ENCODE peak calls at places on chromosomes 3 and 15, in eight cellular contexts. One of them, this sample, is unnamed.

GRCh38 chr3:140397847-140398246 is 280.0 kb upstream of the TRIM42 start:
- DNase-seq in ovary: no peak
- DNase-seq in sigmoid colon: no peak
- DNase-seq in A549: no peak
- DNase-seq in transverse colon: no peak
- DNase-seq in K562: no peak
- DNase-seq in suprapubic skin: no peak
- DNase-seq in SK-N-SH: no peak
- DNase-seq in this sample: no peak

GRCh38 chr3:127749787-127750225 is 72.5 kb downstream of the MGLL start:
- DNase-seq in ovary: no peak
- DNase-seq in sigmoid colon: no peak
- DNase-seq in A549: no peak
- DNase-seq in transverse colon: no peak
- DNase-seq in K562: peak; percentile 7
- DNase-seq in suprapubic skin: peak; percentile 67
- DNase-seq in SK-N-SH: no peak
- DNase-seq in this sample: no peak

GRCh38 chr3:18559323-18559972 is 134.3 kb upstream of the SATB1 start:
- DNase-seq in ovary: no peak
- DNase-seq in sigmoid colon: no peak
- DNase-seq in A549: peak; percentile 42
- DNase-seq in transverse colon: peak; percentile 19
- DNase-seq in K562: peak; percentile 9
- DNase-seq in suprapubic skin: no peak
- DNase-seq in SK-N-SH: peak; percentile 16
- DNase-seq in this sample: no peak

GRCh38 chr3:101902041-101902440 is 52.7 kb downstream of the NFKBIZ start:
- DNase-seq in ovary: no peak
- DNase-seq in sigmoid colon: no peak
- DNase-seq in A549: peak; percentile 77
- DNase-seq in transverse colon: no peak
- DNase-seq in K562: no peak
- DNase-seq in suprapubic skin: no peak
- DNase-seq in SK-N-SH: no peak
- DNase-seq in this sample: no peak

GRCh38 chr3:41295740-41296139 is 96.4 kb downstream of the CTNNB1 start:
- DNase-seq in ovary: no peak
- DNase-seq in sigmoid colon: no peak
- DNase-seq in A549: no peak
- DNase-seq in transverse colon: no peak
- DNase-seq in K562: no peak
- DNase-seq in suprapubic skin: no peak
- DNase-seq in SK-N-SH: no peak
- DNase-seq in this sample: no peak

GRCh38 chr3:191492601-191493000 is 31.6 kb downstream of the PYDC2 start:
- DNase-seq in ovary: no peak
- DNase-seq in sigmoid colon: no peak
- DNase-seq in A549: no peak
- DNase-seq in transverse colon: no peak
- DNase-seq in K562: no peak
- DNase-seq in suprapubic skin: no peak
- DNase-seq in SK-N-SH: no peak
- DNase-seq in this sample: no peak

GRCh38 chr15:68508485-68509189 is 70.2 kb upstream of the CORO2B start:
- DNase-seq in ovary: no peak
- DNase-seq in sigmoid colon: no peak
- DNase-seq in A549: no peak
- DNase-seq in transverse colon: no peak
- DNase-seq in K562: no peak
- DNase-seq in suprapubic skin: peak; percentile 45
- DNase-seq in SK-N-SH: no peak
- DNase-seq in this sample: no peak

GRCh38 chr15:71201471-71201870 is 86.2 kb downstream of the THSD4 start:
- DNase-seq in ovary: peak; percentile 20
- DNase-seq in sigmoid colon: no peak
- DNase-seq in A549: peak; percentile 29
- DNase-seq in transverse colon: peak; percentile 11
- DNase-seq in K562: no peak
- DNase-seq in suprapubic skin: no peak
- DNase-seq in SK-N-SH: no peak
- DNase-seq in this sample: no peak

GRCh38 chr15:51334011-51334426 is 4.4 kb downstream of the CYP19A1 start:
- DNase-seq in ovary: no peak
- DNase-seq in sigmoid colon: no peak
- DNase-seq in A549: no peak
- DNase-seq in transverse colon: no peak
- DNase-seq in K562: no peak
- DNase-seq in suprapubic skin: no peak
- DNase-seq in SK-N-SH: no peak
- DNase-seq in this sample: no peak

GRCh38 chr3:71219744-71220638 is 363.5 kb downstream of the FOXP1 start:
- DNase-seq in ovary: no peak
- DNase-seq in sigmoid colon: no peak
- DNase-seq in A549: no peak
- DNase-seq in transverse colon: no peak
- DNase-seq in K562: no peak
- DNase-seq in suprapubic skin: no peak
- DNase-seq in SK-N-SH: no peak
- DNase-seq in this sample: no peak

GRCh38 chr15:36589971-36590370 is 10.5 kb downstream of the CDIN1 start:
- DNase-seq in ovary: no peak
- DNase-seq in sigmoid colon: no peak
- DNase-seq in A549: no peak
- DNase-seq in transverse colon: no peak
- DNase-seq in K562: no peak
- DNase-seq in suprapubic skin: no peak
- DNase-seq in SK-N-SH: no peak
- DNase-seq in this sample: no peak

GRCh38 chr3:126337980-126338651 is 19.1 kb downstream of the KLF15 start:
- DNase-seq in ovary: peak; percentile 7
- DNase-seq in sigmoid colon: peak; percentile 64
- DNase-seq in A549: no peak
- DNase-seq in transverse colon: no peak
- DNase-seq in K562: no peak
- DNase-seq in suprapubic skin: peak; percentile 61
- DNase-seq in SK-N-SH: no peak
- DNase-seq in this sample: peak; percentile 4

GRCh38 chr3:44893097-44893496 is 18.7 kb downstream of the TGM4 start:
- DNase-seq in ovary: no peak
- DNase-seq in sigmoid colon: no peak
- DNase-seq in A549: no peak
- DNase-seq in transverse colon: no peak
- DNase-seq in K562: no peak
- DNase-seq in suprapubic skin: no peak
- DNase-seq in SK-N-SH: no peak
- DNase-seq in this sample: no peak

GRCh38 chr3:146801492-146801891 is 196.3 kb upstream of the PLSCR5 start:
- DNase-seq in ovary: no peak
- DNase-seq in sigmoid colon: no peak
- DNase-seq in A549: no peak
- DNase-seq in transverse colon: no peak
- DNase-seq in K562: no peak
- DNase-seq in suprapubic skin: no peak
- DNase-seq in SK-N-SH: no peak
- DNase-seq in this sample: no peak

GRCh38 chr3:146800484-146800883 is 195.3 kb upstream of the PLSCR5 start:
- DNase-seq in ovary: no peak
- DNase-seq in sigmoid colon: no peak
- DNase-seq in A549: no peak
- DNase-seq in transverse colon: no peak
- DNase-seq in K562: no peak
- DNase-seq in suprapubic skin: no peak
- DNase-seq in SK-N-SH: no peak
- DNase-seq in this sample: no peak

GRCh38 chr3:146803746-146804145 is 198.6 kb upstream of the PLSCR5 start:
- DNase-seq in ovary: no peak
- DNase-seq in sigmoid colon: no peak
- DNase-seq in A549: no peak
- DNase-seq in transverse colon: no peak
- DNase-seq in K562: no peak
- DNase-seq in suprapubic skin: no peak
- DNase-seq in SK-N-SH: no peak
- DNase-seq in this sample: no peak
- TF ChIP-seq EP300 in ovary: no peak
- TF ChIP-seq EP300 in sigmoid colon: no peak
- TF ChIP-seq EP300 in A549: no peak
- TF ChIP-seq EP300 in transverse colon: no peak
- TF ChIP-seq EP300 in K562: no peak
- TF ChIP-seq EP300 in suprapubic skin: no peak
- TF ChIP-seq EP300 in SK-N-SH: no peak
- TF ChIP-seq EP300 in this sample: no peak

GRCh38 chr15:39939487-39940452 is 5.9 kb downstream of the EIF2AK4 start:
- DNase-seq in ovary: no peak
- DNase-seq in sigmoid colon: no peak
- DNase-seq in A549: no peak
- DNase-seq in transverse colon: no peak
- DNase-seq in K562: no peak
- DNase-seq in suprapubic skin: no peak
- DNase-seq in SK-N-SH: no peak
- DNase-seq in this sample: no peak

GRCh38 chr15:39935241-39935640 is 1.3 kb downstream of the EIF2AK4 start:
- DNase-seq in ovary: no peak
- DNase-seq in sigmoid colon: no peak
- DNase-seq in A549: no peak
- DNase-seq in transverse colon: no peak
- DNase-seq in K562: no peak
- DNase-seq in suprapubic skin: no peak
- DNase-seq in SK-N-SH: no peak
- DNase-seq in this sample: no peak

GRCh38 chr15:39934415-39935044 is 615 bp downstream of the EIF2AK4 start:
- DNase-seq in ovary: no peak
- DNase-seq in sigmoid colon: no peak
- DNase-seq in A549: no peak
- DNase-seq in transverse colon: no peak
- DNase-seq in K562: peak; percentile 32
- DNase-seq in suprapubic skin: no peak
- DNase-seq in SK-N-SH: peak; percentile 15
- DNase-seq in this sample: no peak

GRCh38 chr15:39936681-39937080 is 2.8 kb downstream of the EIF2AK4 start:
- DNase-seq in ovary: no peak
- DNase-seq in sigmoid colon: no peak
- DNase-seq in A549: no peak
- DNase-seq in transverse colon: no peak
- DNase-seq in K562: no peak
- DNase-seq in suprapubic skin: no peak
- DNase-seq in SK-N-SH: no peak
- DNase-seq in this sample: no peak

GRCh38 chr15:39936187-39936586 is 2.3 kb downstream of the EIF2AK4 start:
- DNase-seq in ovary: no peak
- DNase-seq in sigmoid colon: no peak
- DNase-seq in A549: no peak
- DNase-seq in transverse colon: no peak
- DNase-seq in K562: no peak
- DNase-seq in suprapubic skin: no peak
- DNase-seq in SK-N-SH: no peak
- DNase-seq in this sample: no peak
- TF ChIP-seq EP300 in ovary: no peak
- TF ChIP-seq EP300 in sigmoid colon: no peak
- TF ChIP-seq EP300 in A549: no peak
- TF ChIP-seq EP300 in transverse colon: no peak
- TF ChIP-seq EP300 in K562: no peak
- TF ChIP-seq EP300 in suprapubic skin: no peak
- TF ChIP-seq EP300 in SK-N-SH: no peak
- TF ChIP-seq EP300 in this sample: no peak

DNA sequence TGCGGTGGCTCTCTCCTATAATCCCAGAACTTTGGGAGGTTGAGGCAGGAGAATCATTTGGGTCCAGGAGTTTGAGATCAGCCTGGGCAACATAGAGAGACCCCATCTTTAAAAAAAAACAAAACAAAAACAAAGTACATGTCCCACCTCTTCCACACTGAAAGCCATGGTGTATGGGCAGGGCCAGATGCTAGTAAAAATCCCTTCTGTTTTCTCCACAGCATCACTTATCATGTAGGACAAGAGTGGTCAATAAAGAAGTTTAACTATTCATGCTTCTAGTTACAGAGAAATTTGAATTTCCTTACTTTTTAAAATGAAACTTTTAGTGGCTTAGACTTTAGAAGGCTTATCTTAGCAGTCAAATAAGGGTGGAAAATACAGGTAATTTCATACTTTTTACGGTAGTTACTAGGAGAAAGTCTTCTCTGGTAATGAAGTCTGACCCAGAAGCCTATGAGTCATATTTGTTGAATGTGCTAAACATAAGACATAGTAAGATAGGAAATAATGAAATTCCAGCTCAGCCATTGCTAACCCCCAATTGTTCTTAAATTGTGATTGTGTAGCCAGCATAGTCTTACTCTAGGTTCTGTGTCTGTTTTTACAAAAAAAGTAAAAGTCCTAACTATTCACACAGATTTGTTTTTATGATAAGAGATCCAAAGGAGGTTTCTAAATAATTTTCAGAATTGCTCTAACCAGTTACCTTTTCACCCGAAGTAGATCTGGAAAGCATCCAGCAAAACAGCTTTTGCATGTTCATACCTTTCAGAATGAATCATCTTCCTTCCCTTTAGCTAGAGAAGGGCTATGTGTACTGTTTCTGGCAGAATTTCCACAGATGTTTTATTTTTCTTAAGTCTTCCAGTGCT is 16.4 kb upstream of the ZNF609 start:
- DNase-seq in ovary: no peak
- DNase-seq in sigmoid colon: peak; percentile 9
- DNase-seq in A549: peak; percentile 78
- DNase-seq in transverse colon: no peak
- DNase-seq in K562: peak; percentile 65
- DNase-seq in suprapubic skin: no peak
- DNase-seq in SK-N-SH: no peak
- DNase-seq in this sample: no peak
- TF ChIP-seq EP300 in ovary: no peak
- TF ChIP-seq EP300 in sigmoid colon: no peak
- TF ChIP-seq EP300 in A549: no peak
- TF ChIP-seq EP300 in transverse colon: no peak
- TF ChIP-seq EP300 in K562: no peak
- TF ChIP-seq EP300 in suprapubic skin: no peak
- TF ChIP-seq EP300 in SK-N-SH: no peak
- TF ChIP-seq EP300 in this sample: no peak

DNA sequence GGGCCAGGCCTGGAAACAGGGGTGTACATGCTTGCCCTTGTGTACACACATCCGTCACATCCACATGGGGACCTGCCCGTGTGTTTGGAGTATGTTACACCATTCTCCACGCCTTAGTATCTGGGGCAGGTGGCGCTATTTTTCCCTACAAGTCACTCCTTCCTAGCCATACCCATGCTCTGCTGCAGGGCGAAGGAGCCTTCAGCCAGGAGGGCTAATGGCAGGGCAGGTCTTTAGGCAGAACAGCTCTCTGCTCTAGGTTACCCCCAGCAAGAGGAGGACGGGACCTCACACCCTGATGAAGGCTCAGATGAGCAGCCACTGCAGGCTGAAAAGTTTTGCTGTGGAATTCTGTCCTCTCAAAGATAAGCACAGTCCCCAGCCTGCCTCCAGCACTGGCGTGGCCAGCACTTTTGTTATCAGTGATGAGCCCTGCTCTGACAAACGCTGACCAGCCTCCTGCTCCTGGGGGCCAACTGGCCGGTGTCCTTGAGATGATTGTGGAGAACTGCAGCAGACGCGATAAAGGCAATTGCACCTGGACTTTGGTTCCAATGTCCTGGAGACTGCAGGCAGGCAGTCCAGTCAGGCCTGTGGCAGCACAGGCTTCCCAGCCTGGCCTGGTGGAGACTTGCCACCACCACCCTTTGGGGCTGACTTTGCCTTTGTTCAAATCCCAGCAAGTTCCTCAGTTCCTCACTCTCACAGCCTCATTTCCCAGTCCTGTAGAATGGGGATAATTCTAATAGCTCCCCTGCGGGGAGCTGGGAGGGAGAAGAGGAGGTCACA is 19.8 kb upstream of the PIGZ start:
- DNase-seq in ovary: no peak
- DNase-seq in sigmoid colon: peak; percentile 40
- DNase-seq in A549: peak; percentile 44
- DNase-seq in transverse colon: peak; percentile 51
- DNase-seq in K562: peak; percentile 97
- DNase-seq in suprapubic skin: peak; percentile 66
- DNase-seq in SK-N-SH: peak; percentile 58
- DNase-seq in this sample: no peak
- TF ChIP-seq EP300 in ovary: no peak
- TF ChIP-seq EP300 in sigmoid colon: no peak
- TF ChIP-seq EP300 in A549: no peak
- TF ChIP-seq EP300 in transverse colon: no peak
- TF ChIP-seq EP300 in K562: peak; percentile 87
- TF ChIP-seq EP300 in suprapubic skin: no peak
- TF ChIP-seq EP300 in SK-N-SH: no peak
- TF ChIP-seq EP300 in this sample: no peak